ENCODE peak calls at places on chromosomes 7 and 10, in eight cellular contexts. Y, P, F, R, V, G, D and Q are unnamed samples.

GRCh38 chr10:70967591-70968588 is 79.5 kb upstream of the PCBD1 start:
- DNase-seq in Y (no peak), D (no peak), V (no peak), R (no peak), G (peak; percentile 33), F (no peak), P (no peak), Q (no peak)

GRCh38 chr7:5647816-5648215 is 133.6 kb downstream of the RNF216 start:
- DNase-seq in R (no peak), G (no peak), D (no peak), Y (no peak), V (no peak), P (no peak), F (no peak), Q (no peak)

GRCh38 chr7:41900532-41900931 is 197.6 kb upstream of the INHBA start:
- DNase-seq in P (no peak), Y (no peak), D (no peak), V (no peak), F (no peak), G (peak; percentile 27), R (no peak), Q (peak; percentile 25)

GRCh38 chr7:137978464-137979237 is 23.2 kb downstream of the CREB3L2 start:
- DNase-seq in P (peak; percentile 76), G (no peak), F (no peak), R (no peak), V (no peak), Y (no peak), D (peak; percentile 85), Q (peak; percentile 83)

GRCh38 chr10:28947209-28947608 is 269.9 kb downstream of the BAMBI start:
- DNase-seq in P (no peak), Y (no peak), D (no peak), F (no peak), V (no peak), G (no peak), R (no peak), Q (no peak)

GRCh38 chr7:96426027-96426426 is 104.1 kb upstream of the SLC25A13 start:
- DNase-seq in F (no peak), D (no peak), V (no peak), G (no peak), P (no peak), Y (no peak), R (no peak), Q (peak; percentile 6)

GRCh38 chr10:72665925-72666324 is 26.0 kb upstream of the MCU start:
- DNase-seq in F (no peak), G (no peak), Y (no peak), D (peak; percentile 16), P (no peak), V (no peak), R (no peak), Q (peak; percentile 94)

GRCh38 chr10:19993714-19994343 is 177.6 kb downstream of the PLXDC2 start:
- DNase-seq in G (no peak), D (no peak), Y (no peak), F (no peak), V (no peak), P (no peak), R (no peak), Q (no peak)

GRCh38 chr10:105188737-105189463 is 547.8 kb downstream of the SORCS3 start:
- DNase-seq in D (no peak), P (peak; percentile 9), Y (no peak), F (no peak), V (no peak), G (no peak), R (no peak), Q (no peak)

GRCh38 chr10:135601-136464 is 578 bp downstream of the ZMYND11 start:
- DNase-seq in Y (peak; percentile 78), D (peak; percentile 75), G (peak; percentile 69), V (no peak), F (peak; percentile 26), R (peak; percentile 52), P (no peak), Q (no peak)